ENCODE peak calls at places on chromosomes 3 and 15, in nine cellular contexts. K is ACHN, U is GM12865, X is transverse colon, H is PC-3, B is breast epithelium, Q is IMR-90, J is left ventricle myocardium inferior, F is T-cell. V is an unnamed sample.

GRCh38 chr3:139236336-139236735 is 107.5 kb upstream of the MRPS22 start:
- DNase-seq in F (no peak), B (no peak), H (no peak), X (no peak), J (no peak), Q (no peak), U (no peak), K (no peak), V (no peak)

GRCh38 chr3:113575191-113575590 is 42.8 kb downstream of the SIDT1 start:
- DNase-seq in K (no peak), H (peak; percentile 40), J (no peak), Q (no peak), F (no peak), B (no peak), X (peak; percentile 22), U (no peak), V (no peak)

GRCh38 chr15:81575436-81576123 is 201.6 kb upstream of the TMC3 start:
- DNase-seq in U (no peak), K (no peak), B (no peak), H (no peak), X (no peak), Q (peak; percentile 1), F (no peak), J (no peak), V (no peak)

GRCh38 chr3:82133070-82133606 is 371.7 kb upstream of the GBE1 start:
- DNase-seq in X (peak; percentile 48), U (peak; percentile 77), B (peak; percentile 28), Q (peak; percentile 63), H (peak; percentile 66), K (peak; percentile 59), F (peak; percentile 23), J (peak; percentile 55), V (peak; percentile 58)

GRCh38 chr3:53804697-53805462 is 41.3 kb downstream of the CHDH start:
- DNase-seq in K (peak; percentile 77), J (no peak), U (peak; percentile 36), Q (peak; percentile 80), H (peak; percentile 45), B (no peak), X (no peak), F (no peak), V (peak; percentile 77)

GRCh38 chr15:43518073-43518761 is 809 bp downstream of the MAP1A start:
- DNase-seq in X (no peak), B (no peak), H (no peak), K (no peak), F (no peak), U (no peak), J (no peak), Q (peak; percentile 63), V (no peak)

GRCh38 chr3:115615001-115615447 is 8.3 kb upstream of the GAP43 start:
- DNase-seq in F (no peak), H (peak; percentile 53), X (no peak), B (no peak), Q (peak; percentile 11), U (no peak), J (no peak), K (peak; percentile 19), V (no peak)

GRCh38 chr15:68367992-68368391 is 64.0 kb downstream of the ITGA11 start:
- DNase-seq in J (no peak), Q (no peak), U (no peak), H (no peak), X (no peak), F (no peak), B (no peak), K (no peak), V (no peak)

GRCh38 chr3:112738366-112738765 is 97.4 kb upstream of the CCDC80 start:
- DNase-seq in H (no peak), Q (peak; percentile 35), B (no peak), J (no peak), X (no peak), U (no peak), F (no peak), K (no peak), V (no peak)

GRCh38 chr15:100911086-100911485 is 8.1 kb upstream of the LRRK1 start:
- DNase-seq in K (no peak), H (no peak), Q (no peak), B (no peak), X (no peak), J (no peak), F (no peak), U (no peak), V (no peak)

GRCh38 chr3:11818033-11818432 is 28.7 kb downstream of the TAMM41 start:
- DNase-seq in U (no peak), K (no peak), Q (peak; percentile 11), J (no peak), H (peak; percentile 69), X (no peak), F (no peak), B (no peak), V (no peak)

GRCh38 chr3:79414035-79414434 is 353.8 kb downstream of the ROBO1 start:
- DNase-seq in J (no peak), B (no peak), X (no peak), U (no peak), H (no peak), Q (no peak), K (no peak), F (no peak), V (no peak)

GRCh38 chr15:74775132-74775562 is 6.7 kb upstream of the CSK start:
- DNase-seq in H (no peak), X (no peak), B (no peak), F (no peak), U (peak; percentile 44), J (no peak), Q (no peak), K (no peak), V (no peak)

GRCh38 chr3:105022813-105023212 is 343.9 kb upstream of the ALCAM start:
- DNase-seq in J (no peak), B (no peak), X (no peak), F (no peak), Q (no peak), H (no peak), K (no peak), U (no peak), V (no peak)

GRCh38 chr3:141334627-141335250 is 33.6 kb upstream of the ZBTB38 start:
- DNase-seq in F (no peak), H (no peak), K (no peak), J (no peak), X (no peak), Q (no peak), B (no peak), U (no peak), V (no peak)

GRCh38 chr3:177195242-177195940 is 1.9 kb downstream of the TBL1XR1 start:
- DNase-seq in K (peak; percentile 34), J (no peak), U (peak; percentile 43), X (peak; percentile 40), H (peak; percentile 58), B (no peak), Q (no peak), F (peak; percentile 12), V (no peak)

GRCh38 chr15:51967583-51967982 is 4.0 kb downstream of the LEO1 start:
- DNase-seq in Q (no peak), J (no peak), X (no peak), K (no peak), U (no peak), B (no peak), H (no peak), F (no peak), V (no peak)

GRCh38 chr3:4471907-4472306 is 4.8 kb upstream of the SUMF1 start:
- DNase-seq in K (no peak), H (no peak), F (no peak), B (no peak), U (no peak), Q (no peak), J (no peak), X (no peak), V (no peak)

GRCh38 chr15:70063284-70063991 is 34.3 kb downstream of the TLE3 start:
- DNase-seq in X (no peak), Q (no peak), F (no peak), J (no peak), U (no peak), H (no peak), K (no peak), B (no peak), V (no peak)

GRCh38 chr3:12560505-12561188 is 3.8 kb downstream of the MKRN2 start:
- DNase-seq in B (no peak), H (no peak), F (no peak), Q (no peak), K (no peak), X (no peak), J (no peak), U (peak; percentile 83), V (no peak)

GRCh38 chr15:40291088-40291574 is 8.3 kb upstream of the ANKRD63 start:
- DNase-seq in Q (peak; percentile 49), U (no peak), J (no peak), F (no peak), B (no peak), X (peak; percentile 68), K (peak; percentile 66), H (peak; percentile 55), V (no peak)

GRCh38 chr15:29968099-29968892 is 114.5 kb upstream of the GOLGA8J start:
- DNase-seq in Q (no peak), F (no peak), U (no peak), J (no peak), X (no peak), H (peak; percentile 27), B (no peak), K (no peak), V (no peak)

GRCh38 chr3:53230041-53230621 is 25.7 kb downstream of the TKT start:
- DNase-seq in F (no peak), U (no peak), J (no peak), B (no peak), X (no peak), K (no peak), Q (no peak), H (no peak), V (no peak)

GRCh38 chr3:58296269-58296668 is 9.8 kb upstream of the RPP14 start:
- DNase-seq in Q (no peak), F (no peak), X (no peak), U (no peak), B (no peak), K (no peak), J (no peak), H (no peak), V (no peak)

GRCh38 chr3:129409541-129409940 is 18.9 kb downstream of the EFCAB12 start:
- DNase-seq in K (no peak), Q (peak; percentile 82), J (no peak), F (no peak), U (no peak), H (no peak), B (no peak), X (no peak), V (no peak)